ENCODE peak calls at places on chromosomes 7 and 10, in ten cellular contexts. O, Y, C, E, Q, U, A, B, F and R are unnamed samples.

GRCh38 chr10:11085545-11085944 is 67.9 kb downstream of the CELF2 start:
- DNase-seq in O (no peak), Y (no peak), C (no peak), E (no peak), Q (no peak), U (no peak), A (no peak), B (no peak), F (no peak), R (no peak)

GRCh38 chr10:100683004-100683403 is 62.4 kb upstream of the PAX2 start:
- DNase-seq in O (no peak), Y (no peak), C (no peak), E (no peak), Q (no peak), U (no peak), A (no peak), B (no peak), F (no peak), R (no peak)

GRCh38 chr10:42783181-42783549 is 570 bp downstream of the BMS1 start:
- DNase-seq in O (no peak), Y (peak; percentile 4), C (peak; percentile 22), E (no peak), Q (no peak), U (no peak), A (peak; percentile 51), B (peak; percentile 26), F (peak; percentile 64), R (no peak)

GRCh38 chr7:136957391-136957790 is 88.9 kb downstream of the CHRM2 start:
- DNase-seq in O (no peak), Y (no peak), C (no peak), E (no peak), Q (no peak), U (no peak), A (no peak), B (no peak), F (no peak), R (no peak)

GRCh38 chr7:24025094-24025493 is 258.9 kb upstream of the NPY start:
- DNase-seq in O (no peak), Y (no peak), C (no peak), E (no peak), Q (no peak), U (no peak), A (no peak), B (peak; percentile 2), F (no peak), R (no peak)

GRCh38 chr10:26436848-26437247 is 1.3 kb upstream of the APBB1IP start:
- DNase-seq in O (no peak), Y (no peak), C (no peak), E (no peak), Q (no peak), U (no peak), A (no peak), B (no peak), F (no peak), R (no peak)

GRCh38 chr7:1858435-1859265 is 188.6 kb downstream of the ELFN1 start:
- DNase-seq in O (no peak), Y (no peak), C (no peak), E (no peak), Q (peak; percentile 53), U (no peak), A (no peak), B (no peak), F (no peak), R (no peak)

GRCh38 chr10:86111902-86112301 is 254.7 kb downstream of the GRID1 start:
- DNase-seq in O (no peak), Y (no peak), C (no peak), E (no peak), Q (no peak), U (no peak), A (no peak), B (no peak), F (no peak), R (no peak)

GRCh38 chr7:73758581-73759138 is 11.4 kb downstream of the CLDN3 start:
- DNase-seq in O (peak; percentile 82), Y (no peak), C (peak; percentile 82), E (no peak), Q (no peak), U (no peak), A (peak; percentile 36), B (no peak), F (no peak), R (no peak)

GRCh38 chr10:98361131-98361633 is 53.8 kb downstream of the PYROXD2 start:
- DNase-seq in O (peak; percentile 41), Y (peak; percentile 92), C (peak; percentile 38), E (no peak), Q (peak; percentile 78), U (peak; percentile 56), A (peak; percentile 87), B (peak; percentile 66), F (peak; percentile 99), R (peak; percentile 40)

GRCh38 chr10:20863008-20863407 is 34.1 kb downstream of the NEBL start:
- DNase-seq in O (no peak), Y (no peak), C (no peak), E (no peak), Q (no peak), U (no peak), A (no peak), B (no peak), F (no peak), R (no peak)

GRCh38 chr10:20856484-20856883 is 40.6 kb downstream of the NEBL start:
- DNase-seq in O (no peak), Y (no peak), C (no peak), E (no peak), Q (no peak), U (no peak), A (no peak), B (no peak), F (no peak), R (no peak)

GRCh38 chr10:20855398-20856038 is 41.6 kb downstream of the NEBL start:
- DNase-seq in O (no peak), Y (no peak), C (no peak), E (no peak), Q (no peak), U (no peak), A (peak; percentile 34), B (no peak), F (peak; percentile 64), R (no peak)

GRCh38 chr10:20853276-20853675 is 43.8 kb downstream of the NEBL start:
- DNase-seq in O (no peak), Y (no peak), C (no peak), E (no peak), Q (no peak), U (no peak), A (no peak), B (no peak), F (no peak), R (no peak)

GRCh38 chr10:20858292-20859124 is 38.6 kb downstream of the NEBL start:
- DNase-seq in O (no peak), Y (no peak), C (no peak), E (no peak), Q (no peak), U (no peak), A (peak; percentile 41), B (no peak), F (peak; percentile 69), R (no peak)
- TF ChIP-seq CTCF in O (peak; percentile 59), Y (peak; percentile 46), C (peak; percentile 66), E (peak; percentile 64), Q (peak; percentile 46), U (peak; percentile 49), A (peak; percentile 70), B (peak; percentile 44), F (peak; percentile 28), R (peak; percentile 80)

GRCh38 chr7:101803203-101804086 is 14.0 kb upstream of the CUX1 start:
- DNase-seq in O (no peak), Y (no peak), C (no peak), E (no peak), Q (no peak), U (no peak), A (no peak), B (no peak), F (no peak), R (no peak)

GRCh38 chr7:101804087-101804631 is 13.3 kb upstream of the CUX1 start:
- DNase-seq in O (no peak), Y (no peak), C (no peak), E (no peak), Q (no peak), U (no peak), A (no peak), B (no peak), F (no peak), R (no peak)

DNA sequence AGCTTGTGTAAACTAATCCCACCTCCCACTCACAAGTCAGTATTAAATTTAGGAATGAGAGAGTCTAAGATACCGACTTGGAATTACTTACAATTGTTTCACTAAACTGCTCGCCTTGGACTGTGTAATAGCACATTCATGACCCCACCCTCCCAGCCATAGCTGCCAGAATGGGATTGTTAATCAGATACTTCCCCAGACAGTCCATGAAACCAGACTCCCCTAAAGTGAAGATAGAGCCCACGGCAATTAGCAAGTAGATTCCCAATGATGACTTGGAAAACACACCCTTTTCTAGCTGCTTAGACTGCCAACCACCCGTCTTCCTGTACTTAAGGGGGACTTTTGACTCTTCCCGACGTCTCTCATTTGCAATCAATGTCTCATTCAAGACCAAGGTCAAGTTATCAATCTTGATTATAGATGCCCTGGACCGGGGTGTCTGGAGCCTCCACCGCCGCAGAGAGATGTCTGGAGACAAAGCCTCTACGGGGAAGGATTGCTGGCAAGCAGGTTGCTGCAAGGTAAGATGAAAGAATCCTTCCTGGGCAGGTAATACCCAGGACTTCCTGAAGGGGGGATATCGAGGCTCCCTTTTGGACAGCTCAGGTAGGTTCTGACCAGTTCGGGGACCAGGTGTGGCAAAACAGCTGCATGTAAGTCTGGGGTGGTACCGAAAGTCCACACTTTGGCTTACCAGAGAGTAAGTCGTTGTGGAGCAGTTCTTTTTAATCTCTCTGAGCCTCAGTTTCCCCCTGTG is 12.6 kb upstream of the CUX1 start:
- DNase-seq in O (peak; percentile 47), Y (no peak), C (no peak), E (no peak), Q (no peak), U (no peak), A (peak; percentile 49), B (no peak), F (no peak), R (no peak)
- TF ChIP-seq CTCF in O (peak; percentile 53), Y (no peak), C (no peak), E (peak; percentile 66), Q (peak; percentile 33), U (no peak), A (peak; percentile 18), B (peak; percentile 45), F (no peak), R (peak; percentile 57)

GRCh38 chr10:133351408-133352318 is 4.5 kb downstream of the PRAP1 start:
- DNase-seq in O (no peak), Y (no peak), C (no peak), E (no peak), Q (no peak), U (no peak), A (no peak), B (no peak), F (no peak), R (no peak)
- TF ChIP-seq CTCF in O (no peak), Y (no peak), C (no peak), E (no peak), Q (no peak), U (no peak), A (no peak), B (no peak), F (no peak), R (no peak)

DNA sequence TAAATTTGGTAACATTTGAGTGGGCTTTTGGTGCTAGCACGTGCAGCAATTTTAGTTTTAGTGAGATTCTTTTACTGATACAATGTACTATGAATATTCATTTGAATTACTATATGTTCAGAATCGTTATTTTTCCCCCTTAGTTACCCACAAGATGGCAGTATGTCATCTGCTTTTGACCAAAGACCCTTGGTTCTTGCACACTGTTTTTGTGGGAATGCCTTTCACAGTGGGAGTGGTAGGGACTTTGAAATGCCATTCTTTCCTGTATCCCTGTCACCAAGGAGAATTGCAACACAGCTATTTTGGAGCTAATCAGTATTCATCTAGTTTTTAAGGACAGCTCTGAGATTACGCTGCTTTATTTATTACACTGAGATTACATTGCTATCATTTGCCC is 40.6 kb downstream of the SEC23IP start:
- DNase-seq in O (no peak), Y (no peak), C (no peak), E (peak; percentile 5), Q (no peak), U (no peak), A (peak; percentile 35), B (no peak), F (peak; percentile 18), R (no peak)
- TF ChIP-seq CTCF in O (peak; percentile 9), Y (peak; percentile 9), C (peak; percentile 39), E (peak; percentile 37), Q (peak; percentile 16), U (no peak), A (peak; percentile 57), B (peak; percentile 42), F (no peak), R (peak; percentile 71)